ENCODE peak calls at places on chromosome X, in seven cellular contexts. J is AG04450; I is heart left ventricle; X is right lobe of liver; T is naive thymus-derived CD4-positive, alpha-beta T cell; L is PC-3; D is PC-9. R is an unnamed sample.

GRCh38 chrX:29043751-29044150 is 456.5 kb downstream of the IL1RAPL1 start:
- DNase-seq in D (no peak), I (no peak), L (no peak), J (no peak), T (no peak), X (no peak), R (no peak)

GRCh38 chrX:66680451-66680850 is 41.6 kb upstream of the EDA2R start:
- DNase-seq in I (no peak), D (no peak), L (no peak), J (peak; percentile 4), X (no peak), T (no peak), R (no peak)

GRCh38 chrX:123884809-123885408 is 25.1 kb downstream of the XIAP start:
- DNase-seq in D (peak; percentile 66), J (no peak), T (peak; percentile 43), L (peak; percentile 68), I (no peak), X (no peak), R (no peak)

GRCh38 chrX:71181558-71181909 is 36.9 kb downstream of the NLGN3 start:
- DNase-seq in L (no peak), J (no peak), T (no peak), I (no peak), X (no peak), D (no peak), R (no peak)

GRCh38 chrX:70454441-70455365 is 10.1 kb downstream of the DLG3 start:
- DNase-seq in T (peak; percentile 45), I (peak; percentile 56), X (no peak), D (peak; percentile 90), L (peak; percentile 93), J (no peak), R (peak; percentile 91)

GRCh38 chrX:71546879-71547278 is 14.0 kb downstream of the OGT start:
- DNase-seq in D (no peak), X (no peak), T (no peak), J (no peak), L (no peak), I (no peak), R (no peak)

GRCh38 chrX:15505104-15505503 is 4.5 kb downstream of the BMX start:
- DNase-seq in L (peak; percentile 7), D (no peak), J (no peak), T (no peak), I (no peak), X (no peak), R (no peak)

GRCh38 chrX:150870487-150871340 is 27.8 kb downstream of the CD99L2 start:
- DNase-seq in D (no peak), J (no peak), T (no peak), L (no peak), X (no peak), I (peak; percentile 7), R (no peak)

GRCh38 chrX:133375558-133376340 is 39.5 kb downstream of the GPC4 start:
- DNase-seq in L (no peak), J (no peak), T (no peak), I (peak; percentile 5), X (no peak), D (no peak), R (no peak)

GRCh38 chrX:13109811-13110210 is 65.4 kb upstream of the FAM9C start:
- DNase-seq in J (no peak), D (no peak), X (no peak), L (no peak), I (no peak), T (no peak), R (no peak)

GRCh38 chrX:97315939-97316338 is 432.2 kb downstream of the RPA4 start:
- DNase-seq in I (no peak), T (no peak), L (peak; percentile 21), D (no peak), X (no peak), J (no peak), R (no peak)

GRCh38 chrX:107700317-107700774 is 72.0 kb downstream of the PRPS1 start:
- DNase-seq in L (peak; percentile 49), J (no peak), X (no peak), D (peak; percentile 72), I (no peak), T (no peak), R (no peak)

GRCh38 chrX:107025538-107025937 is 25.5 kb upstream of the MORC4 start:
- DNase-seq in I (no peak), T (peak; percentile 0), L (peak; percentile 56), X (no peak), J (no peak), D (no peak), R (no peak)

GRCh38 chrX:154458116-154458953 is at the start of gene PLXNA3:
- DNase-seq in I (peak; percentile 36), J (no peak), L (peak; percentile 46), D (no peak), T (peak; percentile 64), X (no peak), R (no peak)

GRCh38 chrX:10725071-10725470 is 104.7 kb upstream of the MID1 start:
- DNase-seq in J (no peak), T (no peak), X (no peak), L (peak; percentile 52), I (no peak), D (no peak), R (no peak)

GRCh38 chrX:6448003-6448402 is 86.9 kb downstream of the VCX3A start:
- DNase-seq in L (no peak), T (no peak), D (peak; percentile 49), X (no peak), I (no peak), J (no peak), R (no peak)

GRCh38 chrX:21838937-21839333 is 482 bp upstream of the MBTPS2 start:
- DNase-seq in J (no peak), X (no peak), I (no peak), T (no peak), L (peak; percentile 43), D (no peak), R (no peak)

GRCh38 chrX:151004085-151004484 is 20.9 kb downstream of the HMGB3 start:
- DNase-seq in J (no peak), I (no peak), T (no peak), L (no peak), X (no peak), D (no peak), R (no peak)

GRCh38 chrX:21873063-21873785 is 17.4 kb downstream of the YY2 start:
- DNase-seq in I (no peak), J (no peak), D (no peak), L (no peak), T (no peak), X (no peak), R (no peak)

GRCh38 chrX:132491191-132491590 is 2.4 kb upstream of the MBNL3 start:
- DNase-seq in D (peak; percentile 89), I (no peak), T (peak; percentile 40), J (no peak), L (peak; percentile 79), X (peak; percentile 42), R (no peak)

GRCh38 chrX:71378752-71379151 is 12.6 kb downstream of the TAF1 start:
- DNase-seq in J (no peak), D (no peak), X (no peak), L (no peak), T (no peak), I (no peak), R (no peak)

GRCh38 chrX:141320801-141321200 is 78.5 kb upstream of the SPANXC start:
- DNase-seq in J (no peak), X (no peak), L (peak; percentile 39), T (no peak), I (no peak), D (no peak), R (no peak)

GRCh38 chrX:77924320-77924859 is 13.9 kb downstream of the ATP7A start:
- DNase-seq in L (no peak), I (no peak), D (no peak), J (no peak), X (no peak), T (no peak), R (no peak)

GRCh38 chrX:9310596-9310995 is 154.3 kb upstream of the TBL1X start:
- DNase-seq in I (no peak), D (no peak), T (no peak), J (no peak), X (no peak), L (peak; percentile 63), R (no peak)
- H3K27ac ChIP-seq in I (no peak overlapping the region), D (no peak overlapping the region), T (no peak overlapping the region), J (peak overlapping the region; percentile 11), X (no peak overlapping the region), L (peak overlapping the region; percentile 25), R (no peak overlapping the region)

DNA sequence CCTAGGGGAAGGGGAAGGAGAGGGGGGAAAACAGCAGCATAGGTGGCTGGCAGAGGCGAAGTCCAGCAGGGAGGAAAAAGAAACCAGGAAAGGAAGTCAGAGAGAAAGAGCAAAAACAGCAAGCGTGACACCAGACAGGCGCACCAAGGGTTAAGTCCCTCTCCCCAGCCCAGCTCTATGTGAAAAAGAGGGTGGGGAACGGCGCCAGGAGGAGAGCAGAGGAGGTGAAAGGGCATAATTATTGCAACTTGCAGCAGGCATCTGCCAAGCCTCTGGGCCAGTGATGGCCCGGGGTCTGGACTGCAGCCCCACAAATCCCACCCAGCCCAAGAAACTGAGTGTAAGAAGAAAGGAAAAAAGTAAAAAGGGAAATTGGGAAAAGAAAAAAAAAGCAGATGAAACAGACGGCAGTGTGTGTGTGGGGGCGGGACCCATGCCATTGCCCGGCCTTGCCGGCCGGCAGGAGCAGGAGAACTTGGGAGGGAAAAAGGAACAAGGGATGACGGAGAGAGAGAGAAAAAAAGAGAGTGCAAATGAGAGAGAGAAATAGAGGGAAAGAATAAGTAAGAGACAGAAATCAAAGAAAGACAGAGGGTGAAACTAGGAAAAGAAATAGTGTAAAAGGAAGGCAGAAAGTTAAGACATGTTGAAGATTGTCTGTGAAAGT is 14.1 kb upstream of the RHOXF2 start:
- DNase-seq in L (no peak), J (no peak), T (no peak), D (no peak), X (peak; percentile 68), I (no peak), R (no peak)
- H3K4me3 ChIP-seq in L (no peak overlapping the region), J (peak overlapping the region; percentile 35), T (no peak overlapping the region), D (no peak overlapping the region), X (peak overlapping the region; percentile 1), I (no peak overlapping the region), R (no peak overlapping the region)

GRCh38 chrX:101407748-101408529 is at the start of the genes GLA and HNRNPH2:
- DNase-seq in X (peak; percentile 91), J (peak; percentile 95), D (peak; percentile 99), T (peak; percentile 88), L (peak; percentile 98), I (peak; percentile 89), R (peak; percentile 84)
- H3K27ac ChIP-seq in X (peak within 1 kb of the TSS; percentile 95), J (peak within 1 kb of the TSS; percentile 97), D (peak within 1 kb of the TSS; percentile 91), T (peak within 1 kb of the TSS; percentile 97), L (peak within 1 kb of the TSS; percentile 84), I (peak within 1 kb of the TSS; percentile 89), R (peak within 1 kb of the TSS; percentile 65)

GRCh38 chrX:17376381-17377046 is 1.5 kb downstream of the NHS start:
- DNase-seq in X (no peak), L (peak; percentile 34), I (no peak), J (no peak), D (peak; percentile 42), T (no peak), R (no peak)

GRCh38 chrX:17377047-17377692 is 2.2 kb downstream of the NHS start:
- DNase-seq in D (peak; percentile 74), T (no peak), I (peak; percentile 5), J (no peak), X (no peak), L (no peak), R (peak; percentile 33)

GRCh38 chrX:17375631-17376380 is 806 bp downstream of the NHS start:
- DNase-seq in L (peak; percentile 43), T (no peak), I (peak; percentile 6), D (no peak), J (no peak), X (no peak), R (no peak)

GRCh38 chrX:17380221-17380620 is 5.2 kb downstream of the NHS start:
- DNase-seq in L (no peak), I (no peak), T (no peak), X (no peak), D (no peak), J (no peak), R (no peak)

GRCh38 chrX:17377795-17378194 is 2.8 kb downstream of the NHS start:
- DNase-seq in J (no peak), I (no peak), X (no peak), L (no peak), T (no peak), D (no peak), R (no peak)
- H3K4me3 ChIP-seq in J (peak overlapping the region; percentile 73), I (peak overlapping the region; percentile 57), X (no peak overlapping the region), L (peak overlapping the region; percentile 91), T (no peak overlapping the region), D (peak overlapping the region; percentile 83), R (peak overlapping the region; percentile 55)

R was measured in RWPE2.